ENCODE peak calls at places on chromosome 18, in four cellular contexts. B is HTR-8/SVneo, F is NCI-H2107, O is left cardiac atrium. A is an unnamed sample.

GRCh38 chr18:70422061-70422965 is 133.5 kb downstream of the SOCS6 start:
- DNase-seq in B (peak), F (peak), O (peak), A (no peak)

GRCh38 chr18:59628995-59629394 is 68.2 kb downstream of the CCBE1 start:
- DNase-seq in B (no peak), F (peak), O (no peak), A (no peak)

GRCh38 chr18:79173742-79174141 is 104.5 kb downstream of the ATP9B start:
- DNase-seq in B (no peak), F (no peak), O (no peak), A (no peak)

GRCh38 chr18:33781429-33781828 is 203.4 kb downstream of the ASXL3 start:
- DNase-seq in B (no peak), F (no peak), O (no peak), A (no peak)

GRCh38 chr18:43587538-43588153 is 310.4 kb upstream of the SYT4 start:
- DNase-seq in B (peak), F (peak), O (no peak), A (peak)

GRCh38 chr18:58967643-58968291 is 103.1 kb downstream of the ZNF532 start:
- DNase-seq in B (no peak), F (no peak), O (no peak), A (no peak)

GRCh38 chr18:21064347-21064746 is 47.3 kb downstream of the ROCK1 start:
- DNase-seq in B (no peak), F (no peak), O (no peak), A (no peak)

GRCh38 chr18:73240899-73241298 is 373.1 kb upstream of the NETO1 start:
- DNase-seq in B (no peak), F (no peak), O (no peak), A (no peak)

GRCh38 chr18:12155996-12156395 is 62.4 kb downstream of the ANKRD62 start:
- DNase-seq in B (no peak), F (no peak), O (no peak), A (no peak)

GRCh38 chr18:72541871-72542690 is 2.1 kb downstream of the CBLN2 start:
- DNase-seq in B (no peak), F (peak), O (no peak), A (no peak)

GRCh38 chr18:55509631-55510372 is 78.2 kb downstream of the TCF4 start:
- DNase-seq in B (no peak), F (no peak), O (no peak), A (no peak)

GRCh38 chr18:79923896-79924585 is 27.4 kb downstream of the SLC66A2 start:
- DNase-seq in B (no peak), F (no peak), O (no peak), A (no peak)

GRCh38 chr18:31243740-31244512 is 74.0 kb upstream of the DSG1 start:
- DNase-seq in B (no peak), F (no peak), O (no peak), A (no peak)

GRCh38 chr18:35610724-35611123 is 29.2 kb downstream of the GALNT1 start:
- DNase-seq in B (no peak), F (no peak), O (no peak), A (no peak)

GRCh38 chr18:79529991-79530390 is 134.3 kb downstream of the NFATC1 start:
- DNase-seq in B (no peak), F (no peak), O (no peak), A (no peak)

GRCh38 chr18:57943723-57944122 is 100.3 kb upstream of the NEDD4L start:
- DNase-seq in B (no peak), F (no peak), O (no peak), A (no peak)

GRCh38 chr18:36769172-36769571 is 59.6 kb downstream of the TPGS2 start:
- DNase-seq in B (no peak), F (no peak), O (no peak), A (no peak)

GRCh38 chr18:79485788-79486355 is 90.1 kb downstream of the NFATC1 start:
- DNase-seq in B (peak), F (no peak), O (peak), A (no peak)

GRCh38 chr18:54774423-54774822 is 53.9 kb upstream of the RAB27B start:
- DNase-seq in B (no peak), F (no peak), O (no peak), A (no peak)

GRCh38 chr18:77197073-77197472 is 52.6 kb upstream of the GALR1 start:
- DNase-seq in B (no peak), F (no peak), O (no peak), A (no peak)

GRCh38 chr18:32769242-32770180 is 3.3 kb downstream of the KLHL14 start:
- DNase-seq in B (no peak), F (no peak), O (no peak), A (no peak)

GRCh38 chr18:14970027-14970426 is 222.1 kb downstream of the ANKRD30B start:
- DNase-seq in B (peak), F (no peak), O (no peak), A (no peak)

GRCh38 chr18:74447404-74448152 is 9.5 kb downstream of the DIPK1C start:
- DNase-seq in B (no peak), F (no peak), O (no peak), A (no peak)

GRCh38 chr18:42182728-42183700 is 228.0 kb downstream of the PIK3C3 start:
- DNase-seq in B (no peak), F (no peak), O (no peak), A (no peak)

GRCh38 chr18:13269599-13270011 is 51.0 kb downstream of the LDLRAD4 start:
- DNase-seq in B (no peak), F (no peak), O (peak), A (no peak)

GRCh38 chr18:79614211-79615028 is 65.2 kb upstream of the CTDP1 start:
- DNase-seq in B (no peak), F (no peak), O (no peak), A (no peak)